ENCODE peak calls at places on chromosomes 7 and 10, in four cellular contexts. L is ascending aorta, S is upper lobe of right lung, P is tibial nerve. C is an unnamed sample.

GRCh38 chr7:6558837-6559236 is 7.6 kb upstream of the GRID2IP start:
- DNase-seq in L (no peak), S (no peak), P (peak), C (peak)

GRCh38 chr10:124321433-124322072 is 97.2 kb downstream of the OAT start:
- DNase-seq in L (no peak), S (peak), P (no peak), C (no peak)

GRCh38 chr10:113086282-113086681 is 136.2 kb downstream of the TCF7L2 start:
- DNase-seq in L (no peak), S (no peak), P (no peak), C (no peak)

GRCh38 chr7:132004528-132004927 is 448.1 kb upstream of the PODXL start:
- DNase-seq in L (no peak), S (no peak), P (no peak), C (peak)

GRCh38 chr7:98911936-98912335 is 33.6 kb downstream of the TRRAP start:
- DNase-seq in L (no peak), S (no peak), P (no peak), C (no peak)

GRCh38 chr10:102775201-102775972 is 31.6 kb downstream of the WBP1L start:
- DNase-seq in L (peak), S (no peak), P (peak), C (peak)

GRCh38 chr7:28853834-28854749 is 104.0 kb downstream of the TRIL start:
- DNase-seq in L (peak), S (peak), P (peak), C (peak)

GRCh38 chr10:71816931-71817631 is 34.0 kb downstream of the PSAP start:
- DNase-seq in L (no peak), S (no peak), P (no peak), C (no peak)

GRCh38 chr7:112726076-112726475 is 64.1 kb downstream of the TMEM168 start:
- DNase-seq in L (no peak), S (no peak), P (no peak), C (no peak)

GRCh38 chr7:151057989-151058765 is 480 bp upstream of the CDK5 start:
- DNase-seq in L (peak), S (peak), P (peak), C (peak)

GRCh38 chr7:151057038-151057736 is 510 bp downstream of the CDK5 start:
- DNase-seq in L (no peak), S (no peak), P (no peak), C (no peak)

GRCh38 chr7:151058766-151059361 is 525 bp upstream of the SLC4A2 start:
- DNase-seq in L (no peak), S (no peak), P (no peak), C (no peak)

GRCh38 chr7:151057737-151057988 is at the start of gene CDK5:
- DNase-seq in L (no peak), S (no peak), P (peak), C (no peak)

GRCh38 chr7:151056286-151057037 is 1.2 kb downstream of the CDK5 start:
- DNase-seq in L (no peak), S (no peak), P (no peak), C (no peak)
- H3K4me3 ChIP-seq in L (peak), S (no peak), P (peak), C (peak)

GRCh38 chr10:93595378-93596288 is 5.4 kb downstream of the RBP4 start:
- DNase-seq in L (no peak), S (no peak), P (no peak), C (no peak)

GRCh38 chr10:93597075-93597599 is 3.9 kb downstream of the RBP4 start:
- DNase-seq in L (no peak), S (no peak), P (no peak), C (no peak)

GRCh38 chr10:93598157-93598556 is 2.9 kb downstream of the RBP4 start:
- DNase-seq in L (no peak), S (no peak), P (no peak), C (peak)

GRCh38 chr10:93594518-93594917 is 6.5 kb downstream of the RBP4 start:
- DNase-seq in L (no peak), S (no peak), P (no peak), C (no peak)

DNA sequence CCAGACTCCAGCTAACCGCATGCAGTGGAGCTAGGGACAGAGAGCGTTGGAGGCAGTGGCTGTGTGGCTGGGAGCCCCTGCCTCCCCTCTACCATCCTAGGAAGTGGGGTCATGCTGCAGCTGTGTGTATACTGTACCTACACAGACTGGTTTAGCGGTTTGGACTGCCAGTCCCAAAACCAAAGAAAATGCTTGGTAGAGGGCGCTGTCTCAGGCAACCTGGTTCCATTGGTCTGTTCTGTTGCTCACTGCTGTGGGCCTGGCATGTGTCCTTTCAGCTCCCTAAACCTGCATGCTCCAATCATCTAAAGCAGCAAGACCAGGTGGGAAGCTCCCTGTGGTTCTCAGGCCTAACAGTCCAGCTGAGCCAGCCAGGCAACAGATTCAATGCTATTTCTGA is 4.5 kb downstream of the RBP4 start:
- DNase-seq in L (no peak), S (no peak), P (no peak), C (no peak)
- TF ChIP-seq CTCF in L (no peak), S (no peak), P (no peak), C (no peak)

DNA sequence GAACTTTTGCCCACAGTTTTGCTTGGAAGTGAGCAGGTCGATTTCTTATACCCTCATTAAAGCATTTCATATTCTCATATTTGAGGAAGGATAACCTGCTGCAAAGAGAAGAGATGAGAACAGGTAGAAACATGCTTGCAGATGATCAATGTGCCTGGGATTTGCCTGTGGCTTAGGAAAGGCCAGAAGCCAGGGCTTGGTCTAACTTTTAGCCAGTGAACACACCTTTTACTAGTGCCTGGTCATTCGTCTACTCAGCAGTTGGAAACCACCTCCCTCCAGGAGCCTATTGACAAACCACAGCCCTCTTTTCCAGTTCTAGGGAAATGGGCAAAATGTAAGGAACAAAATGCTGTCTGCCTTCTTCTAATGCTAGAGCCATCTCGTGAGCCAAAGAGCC is 518.3 kb downstream of the ADRA2A start:
- DNase-seq in L (no peak), S (no peak), P (no peak), C (no peak)
- H3K4me3 ChIP-seq in L (no peak), S (no peak), P (no peak), C (no peak)

DNA sequence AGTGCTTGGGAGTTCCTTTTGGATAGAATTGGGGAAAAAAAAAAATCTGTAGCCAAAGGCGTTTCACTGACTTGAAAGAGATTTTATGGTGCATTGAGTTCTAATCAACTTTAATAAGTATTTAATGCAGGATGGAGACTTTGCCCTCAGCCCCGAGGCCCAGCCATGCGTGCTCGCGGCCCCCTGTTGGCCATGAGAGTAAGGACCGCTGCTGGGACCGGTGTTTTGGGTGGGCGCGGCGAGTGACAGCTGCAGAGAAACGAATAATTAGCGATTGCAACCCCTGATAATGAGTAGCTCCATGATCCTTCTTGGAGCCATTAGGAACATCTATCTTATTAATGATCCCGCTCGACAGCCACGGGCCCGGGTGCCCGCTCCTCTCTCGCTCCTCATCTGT is 347.4 kb downstream of the RPS24 start:
- DNase-seq in L (no peak), S (no peak), P (no peak), C (peak)
- TF ChIP-seq CTCF in L (no peak), S (peak), P (no peak), C (peak)

GRCh38 chr10:68559251-68559650 is 886 bp upstream of the TET1 start:
- DNase-seq in L (no peak), S (no peak), P (no peak), C (no peak)
- H3K4me3 ChIP-seq in L (no peak), S (no peak), P (no peak), C (no peak)

DNA sequence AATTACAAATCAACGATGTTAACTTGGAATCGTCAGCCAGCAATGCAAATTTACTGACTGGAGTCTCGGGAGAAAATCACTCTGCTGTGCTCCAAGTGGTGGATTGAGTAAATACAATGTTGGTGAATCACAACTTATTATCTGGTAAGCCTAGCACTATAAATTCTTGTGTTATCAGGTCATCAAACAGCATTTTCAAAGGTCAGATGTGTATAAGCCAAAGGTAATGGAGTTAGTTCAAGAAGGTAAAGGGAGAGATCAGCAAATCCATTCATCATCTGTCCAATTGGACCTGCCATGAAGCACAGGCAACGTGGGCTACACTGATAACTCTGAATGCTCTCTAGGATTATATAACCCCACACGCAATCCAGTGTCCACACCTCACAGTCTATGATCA is 13.9 kb downstream of the CUBN start:
- DNase-seq in L (no peak), S (no peak), P (no peak), C (peak)
- TF ChIP-seq CTCF in L (no peak), S (no peak), P (no peak), C (no peak)

DNA sequence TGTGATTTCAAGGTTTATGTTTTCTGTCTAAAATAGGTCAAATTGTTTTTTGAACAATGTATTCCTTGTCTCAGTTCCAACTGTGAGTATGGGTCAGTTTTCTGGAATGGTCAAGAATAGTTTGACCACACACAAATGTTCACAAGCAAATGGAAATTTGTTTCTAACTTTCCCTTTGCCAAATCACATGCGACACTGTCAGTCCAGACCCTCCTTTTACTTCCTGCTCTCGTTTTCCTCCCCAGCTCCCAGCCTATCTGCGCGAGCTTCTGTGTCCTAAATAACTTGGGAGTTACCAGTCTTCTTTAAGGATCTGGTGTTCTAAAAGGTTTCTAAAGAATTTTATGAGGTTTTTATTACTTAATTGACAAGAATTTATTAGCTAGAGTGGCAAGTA is 266.0 kb upstream of the KLF6 start:
- DNase-seq in L (no peak), S (no peak), P (peak), C (peak)
- H3K4me3 ChIP-seq in L (peak), S (peak), P (peak), C (no peak)

GRCh38 chr7:20228654-20229053 is 11.5 kb upstream of the MACC1 start:
- DNase-seq in L (no peak), S (no peak), P (no peak), C (no peak)
- TF ChIP-seq CTCF in L (no peak), S (no peak), P (no peak), C (no peak)